ENCODE peak calls at places on chromosome 21, in five cellular contexts. S, M, E, I and C are unnamed samples.

GRCh38 chr21:44012474-44013379 is 618 bp downstream of the TRAPPC10 start:
- DNase-seq in M (peak), S (peak), I (peak), E (peak), C (peak)

GRCh38 chr21:31558839-31559367 is 100.6 kb upstream of the SOD1 start:
- DNase-seq in S (no peak), E (peak), I (peak), M (peak), C (peak)

GRCh38 chr21:44360174-44360573 is 6.8 kb downstream of the TRPM2 start:
- DNase-seq in S (no peak), E (no peak), I (peak), M (no peak), C (peak)

GRCh38 chr21:18443085-18443484 is 39.5 kb upstream of the TMPRSS15 start:
- DNase-seq in I (no peak), S (no peak), M (no peak), E (no peak), C (no peak)

GRCh38 chr21:44572959-44573583 is 458 bp upstream of the KRTAP10-4 start:
- DNase-seq in S (peak), E (no peak), M (no peak), I (peak), C (no peak)

GRCh38 chr21:45135122-45135521 is 60.7 kb downstream of the ADARB1 start:
- DNase-seq in E (no peak), M (no peak), I (no peak), S (no peak), C (no peak)

GRCh38 chr21:41170442-41170841 is 2.5 kb downstream of the BACE2 start:
- DNase-seq in S (peak), E (peak), I (peak), M (peak), C (peak)

GRCh38 chr21:23858878-23859277 is 1748.4 kb downstream of the MRPL39 start:
- DNase-seq in I (no peak), S (peak), M (no peak), E (no peak), C (no peak)

GRCh38 chr21:28174006-28174405 is 818.7 kb downstream of the LTN1 start:
- DNase-seq in M (no peak), E (no peak), I (no peak), S (no peak), C (no peak)

GRCh38 chr21:33403786-33404571 is 766 bp downstream of the IFNGR2 start:
- DNase-seq in M (no peak), I (peak), E (peak), S (peak), C (peak)

GRCh38 chr21:46091118-46091517 is 6.8 kb upstream of the COL6A2 start:
- DNase-seq in E (no peak), I (no peak), S (no peak), M (no peak), C (no peak)

GRCh38 chr21:44498280-44498964 is 41.6 kb downstream of the KRTAP10-1 start:
- DNase-seq in E (no peak), M (no peak), I (peak), S (no peak), C (no peak)

GRCh38 chr21:44381874-44382273 is 28.5 kb downstream of the TRPM2 start:
- DNase-seq in S (no peak), E (no peak), M (no peak), I (no peak), C (no peak)

GRCh38 chr21:42564561-42564971 is 50.9 kb downstream of the SLC37A1 start:
- DNase-seq in E (no peak), I (peak), M (no peak), S (no peak), C (no peak)

GRCh38 chr21:43287111-43287973 is 118.5 kb downstream of the CRYAA start:
- DNase-seq in E (no peak), S (peak), M (no peak), I (no peak), C (peak)

GRCh38 chr21:42636535-42636914 is 16.9 kb upstream of the PDE9A start:
- DNase-seq in I (no peak), S (no peak), M (no peak), E (no peak), C (no peak)

GRCh38 chr21:19433623-19434022 is 1030.0 kb upstream of the TMPRSS15 start:
- DNase-seq in E (no peak), M (no peak), S (peak), I (no peak), C (no peak)

GRCh38 chr21:29194342-29194741 is 63.9 kb downstream of the MAP3K7CL start:
- DNase-seq in E (no peak), M (no peak), I (no peak), S (no peak), C (no peak)
- H3K27ac ChIP-seq in E (no peak), M (peak), I (no peak), S (no peak), C (no peak)

DNA sequence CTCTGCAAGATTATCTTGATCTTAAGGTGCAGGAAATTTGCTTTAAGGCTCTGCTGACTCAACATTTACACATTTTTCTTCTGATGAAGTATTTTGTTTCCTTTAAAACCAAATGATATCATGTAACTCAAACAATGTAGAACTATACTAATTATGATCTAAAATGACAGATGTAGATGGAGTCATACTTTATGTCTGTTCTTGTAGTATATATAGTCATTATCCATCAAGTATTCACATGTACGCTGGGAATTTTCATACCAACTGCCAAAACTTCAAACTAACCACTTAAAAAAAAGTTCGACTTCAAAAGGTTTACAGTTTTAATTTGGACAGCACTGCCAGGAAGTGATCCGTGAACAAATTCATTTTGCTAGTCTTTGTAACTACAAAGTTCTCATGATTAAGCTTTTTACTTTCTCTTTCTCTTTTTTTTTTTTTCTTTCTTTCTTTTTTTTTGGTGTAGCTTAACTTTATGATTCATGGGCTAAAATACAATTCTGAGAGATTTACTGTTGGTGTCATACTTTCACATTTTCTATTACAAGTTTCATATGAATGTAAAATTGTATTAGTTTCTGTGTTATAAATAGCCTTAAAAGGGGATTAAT is 509.0 kb upstream of the CXADR start:
- DNase-seq in M (no peak), E (no peak), S (no peak), I (no peak), C (no peak)
- H3K27ac ChIP-seq in M (no peak), E (no peak), S (no peak), I (no peak), C (no peak)

GRCh38 chr21:39687069-39687468 is 57.9 kb upstream of the IGSF5 start:
- DNase-seq in I (no peak), M (no peak), E (no peak), S (no peak), C (no peak)

GRCh38 chr21:39685236-39685635 is 59.7 kb upstream of the IGSF5 start:
- DNase-seq in E (no peak), M (no peak), S (no peak), I (no peak), C (no peak)

GRCh38 chr21:39688010-39688409 is 57.0 kb upstream of the IGSF5 start:
- DNase-seq in M (no peak), I (no peak), S (no peak), E (no peak), C (no peak)

GRCh38 chr21:39685991-39686390 is 59.0 kb upstream of the IGSF5 start:
- DNase-seq in E (no peak), I (no peak), S (peak), M (no peak), C (no peak)

GRCh38 chr21:39686636-39687035 is 58.3 kb upstream of the IGSF5 start:
- DNase-seq in E (no peak), S (no peak), M (no peak), I (no peak), C (no peak)
- H3K27ac ChIP-seq in E (no peak), S (no peak), M (no peak), I (no peak), C (no peak)

GRCh38 chr21:34744801-34745200 is 76.0 kb downstream of the CLIC6 start:
- DNase-seq in I (no peak), S (no peak), M (no peak), E (no peak), C (no peak)

GRCh38 chr21:34743831-34744230 is 75.0 kb downstream of the CLIC6 start:
- DNase-seq in I (peak), S (no peak), E (peak), M (no peak), C (peak)

GRCh38 chr21:34740198-34740597 is 71.4 kb downstream of the CLIC6 start:
- DNase-seq in E (no peak), I (no peak), S (no peak), M (no peak), C (no peak)

GRCh38 chr21:34745557-34746255 is 76.9 kb downstream of the CLIC6 start:
- DNase-seq in E (peak), I (peak), S (peak), M (peak), C (peak)

DNA sequence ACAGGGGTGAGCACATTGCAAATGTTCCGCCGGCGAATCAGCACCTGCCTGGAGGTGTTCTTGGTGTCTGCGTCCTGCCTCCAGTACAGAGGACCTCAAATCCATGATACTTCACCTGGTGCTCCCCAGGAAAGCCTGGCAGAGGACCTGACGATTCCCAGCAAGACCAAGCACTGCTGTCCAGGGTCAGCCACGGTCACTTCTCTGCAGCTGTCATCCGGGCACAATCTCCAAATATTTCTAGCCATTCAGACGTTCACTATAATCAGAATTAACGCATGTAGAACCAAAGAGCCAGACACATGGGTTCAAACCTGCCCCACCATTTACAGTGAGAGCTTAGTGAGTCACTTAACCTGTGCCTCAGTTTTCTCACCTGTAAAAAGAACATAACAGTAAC is 74.5 kb downstream of the CLIC6 start:
- DNase-seq in M (no peak), S (no peak), E (no peak), I (no peak), C (no peak)
- H3K27ac ChIP-seq in M (no peak), S (no peak), E (no peak), I (no peak), C (no peak)

GRCh38 chr21:29382029-29382654 is 83.4 kb downstream of the BACH1 start:
- DNase-seq in M (peak), I (no peak), S (no peak), E (no peak), C (no peak)
- H3K27ac ChIP-seq in M (no peak), I (no peak), S (no peak), E (no peak), C (no peak)

GRCh38 chr21:36966846-36967657 is 583 bp upstream of the HLCS start:
- DNase-seq in S (no peak), M (no peak), E (no peak), I (peak), C (no peak)

GRCh38 chr21:36965720-36966065 is 776 bp downstream of the HLCS start:
- DNase-seq in S (no peak), E (no peak), I (no peak), M (no peak), C (no peak)

GRCh38 chr21:36964832-36965719 is 1.4 kb downstream of the HLCS start:
- DNase-seq in M (no peak), I (no peak), E (no peak), S (peak), C (no peak)

GRCh38 chr21:36964398-36964797 is 2.1 kb downstream of the HLCS start:
- DNase-seq in M (no peak), S (peak), I (no peak), E (no peak), C (no peak)

GRCh38 chr21:36966066-36966845 is at the start of gene HLCS:
- DNase-seq in E (peak), S (peak), I (no peak), M (peak), C (peak)
- H3K27ac ChIP-seq in E (peak), S (peak), I (peak), M (peak), C (peak)

GRCh38 chr21:38774586-38775285 is 31.0 kb upstream of the ETS2 start:
- DNase-seq in M (no peak), I (no peak), S (no peak), E (no peak), C (no peak)
- H3K27ac ChIP-seq in M (peak), I (peak), S (no peak), E (peak), C (no peak)

DNA sequence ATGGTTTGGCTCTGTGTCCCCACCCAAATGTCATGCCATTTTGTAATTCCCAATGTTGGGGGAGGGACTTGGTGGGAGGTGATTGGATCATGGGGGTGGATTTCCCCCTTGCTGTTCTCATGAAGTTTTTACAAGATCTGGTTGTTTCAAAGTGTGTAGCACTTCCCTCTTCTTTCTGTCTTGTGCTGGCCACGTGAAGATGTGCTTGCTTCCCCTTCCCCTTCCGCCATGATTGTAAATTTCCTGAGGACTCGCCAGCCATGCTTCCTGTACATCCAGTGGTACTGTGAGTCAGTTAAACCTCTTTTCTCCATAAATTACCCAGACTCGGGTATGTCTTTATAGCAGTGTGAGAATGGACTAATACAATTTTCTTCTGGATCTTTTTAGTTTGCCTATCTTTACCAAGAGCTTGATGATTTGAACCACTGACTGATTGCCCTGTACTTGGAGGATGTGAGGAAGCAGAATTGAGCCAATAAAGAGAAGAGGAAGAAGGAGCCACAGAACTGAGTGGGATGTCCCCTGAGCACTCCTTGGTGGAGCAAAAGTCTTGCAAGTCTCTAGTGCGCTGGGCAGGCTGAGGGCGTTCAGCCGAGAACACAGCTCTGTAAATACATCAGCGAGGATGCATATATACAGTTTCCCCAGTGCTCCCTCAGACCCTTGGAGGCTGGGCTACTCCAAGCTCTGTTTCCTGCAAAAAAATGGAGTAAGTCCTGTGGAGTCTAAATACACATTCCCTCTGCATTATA is 102.5 kb downstream of the CYYR1 start:
- DNase-seq in E (no peak), I (no peak), M (no peak), S (no peak), C (no peak)
- H3K27ac ChIP-seq in E (no peak), I (no peak), M (no peak), S (no peak), C (no peak)